ENCODE peak calls at places on chromosomes 1 and 21, in four cellular contexts. B, U, E and S are unnamed samples.

GRCh38 chr1:244665771-244666217 is 12.9 kb downstream of the DESI2 start:
- DNase-seq in B (no peak), U (peak), E (no peak), S (no peak)

GRCh38 chr21:35111531-35111930 is 62.4 kb upstream of the RUNX1 start:
- DNase-seq in B (peak), U (no peak), E (no peak), S (no peak)

GRCh38 chr1:182956708-182957365 is 3.9 kb upstream of the SHCBP1L start:
- DNase-seq in B (no peak), U (no peak), E (no peak), S (no peak)

GRCh38 chr1:169931795-169932195 is 38.1 kb upstream of the SCYL3 start:
- DNase-seq in B (no peak), U (peak), E (no peak), S (no peak)

GRCh38 chr1:238487931-238488330 is 597.2 kb upstream of the ZP4 start:
- DNase-seq in B (no peak), U (no peak), E (no peak), S (peak)

GRCh38 chr21:36535618-36536241 is 55.8 kb upstream of the CLDN14 start:
- DNase-seq in B (no peak), U (no peak), E (no peak), S (no peak)

GRCh38 chr1:113677250-113678158 is 81.8 kb downstream of the PHTF1 start:
- DNase-seq in B (peak), U (peak), E (peak), S (peak)

GRCh38 chr1:230868736-230869385 is 540 bp upstream of the C1orf198 start:
- DNase-seq in B (peak), U (peak), E (peak), S (no peak)

GRCh38 chr1:91924146-91924545 is 25.1 kb upstream of the BRDT start:
- DNase-seq in B (peak), U (peak), E (no peak), S (peak)

GRCh38 chr1:197884173-197884572 is 18.3 kb upstream of the C1orf53 start:
- DNase-seq in B (no peak), U (peak), E (no peak), S (no peak)

GRCh38 chr1:26284597-26285351 is 4.9 kb downstream of the SH3BGRL3 start:
- DNase-seq in B (peak), U (peak), E (peak), S (peak)

GRCh38 chr1:236345728-236346127 is 48.4 kb upstream of the EDARADD start:
- DNase-seq in B (peak), U (no peak), E (peak), S (no peak)

GRCh38 chr1:29513357-29513756 is 277.0 kb downstream of the PTPRU start:
- DNase-seq in B (peak), U (peak), E (peak), S (peak)

GRCh38 chr1:60765204-60765603 is 317.2 kb upstream of the NFIA start:
- DNase-seq in B (peak), U (peak), E (peak), S (no peak)

GRCh38 chr1:166839600-166840308 is 479 bp downstream of the POGK start:
- DNase-seq in B (peak), U (peak), E (peak), S (peak)

GRCh38 chr21:46493828-46494227 is 35.1 kb downstream of the DIP2A start:
- DNase-seq in B (no peak), U (no peak), E (no peak), S (no peak)

GRCh38 chr21:32020551-32020950 is 147.7 kb downstream of the HUNK start:
- DNase-seq in B (no peak), U (no peak), E (no peak), S (no peak)

GRCh38 chr1:4018721-4019521 is 118.8 kb upstream of the C1orf174 start:
- DNase-seq in B (no peak), U (no peak), E (no peak), S (no peak)

GRCh38 chr1:118209648-118210047 is 24.6 kb upstream of the SPAG17 start:
- DNase-seq in B (no peak), U (no peak), E (no peak), S (no peak)

GRCh38 chr1:36941579-36941978 is 92.7 kb downstream of the GRIK3 start:
- DNase-seq in B (no peak), U (no peak), E (no peak), S (no peak)

GRCh38 chr21:29499734-29500343 is 201.1 kb downstream of the BACH1 start:
- DNase-seq in B (peak), U (peak), E (peak), S (no peak)

GRCh38 chr1:26887125-26887524 is 3.0 kb downstream of the GPN2 start:
- DNase-seq in B (peak), U (peak), E (peak), S (peak)

GRCh38 chr21:17818158-17819113 is 720 bp downstream of the C21orf91 start:
- DNase-seq in B (peak), U (peak), E (peak), S (peak)

GRCh38 chr1:200336111-200336845 is 73.6 kb downstream of the ZNF281 start:
- DNase-seq in B (peak), U (no peak), E (peak), S (peak)

GRCh38 chr1:244365821-244366220 is 85.9 kb downstream of the ADSS2 start:
- DNase-seq in B (no peak), U (peak), E (no peak), S (no peak)

GRCh38 chr1:151693057-151693651 is 23.4 kb downstream of the CELF3 start:
- DNase-seq in B (peak), U (peak), E (peak), S (peak)

GRCh38 chr1:7805460-7805859 is 21.4 kb downstream of the PER3 start:
- DNase-seq in B (no peak), U (no peak), E (no peak), S (no peak)

GRCh38 chr21:46092026-46092764 is 5.7 kb upstream of the COL6A2 start:
- DNase-seq in B (no peak), U (peak), E (no peak), S (peak)

GRCh38 chr21:27371688-27372331 is 404.9 kb upstream of the ADAMTS5 start:
- DNase-seq in B (no peak), U (peak), E (no peak), S (no peak)

GRCh38 chr1:161439280-161440232 is 65.7 kb upstream of the FCGR2A start:
- DNase-seq in B (peak), U (peak), E (peak), S (peak)

GRCh38 chr1:209884249-209884648 is 53.8 kb upstream of the SYT14 start:
- DNase-seq in B (peak), U (peak), E (no peak), S (peak)

GRCh38 chr1:27569506-27570382 is 34.2 kb downstream of the AHDC1 start:
- DNase-seq in B (no peak), U (no peak), E (peak), S (no peak)

GRCh38 chr1:100249155-100249536 is 488 bp downstream of the DBT start:
- DNase-seq in B (no peak), U (peak), E (peak), S (no peak)

GRCh38 chr1:65795311-65795710 is 2.6 kb downstream of the PDE4B start:
- DNase-seq in B (no peak), U (no peak), E (no peak), S (peak)

GRCh38 chr1:65792671-65793358 is at the start of gene PDE4B:
- DNase-seq in B (no peak), U (peak), E (peak), S (peak)

GRCh38 chr1:65791396-65791795 is 1.3 kb upstream of the PDE4B start:
- DNase-seq in B (no peak), U (peak), E (no peak), S (peak)

GRCh38 chr1:65791860-65792670 is 630 bp upstream of the PDE4B start:
- DNase-seq in B (no peak), U (peak), E (peak), S (peak)

DNA sequence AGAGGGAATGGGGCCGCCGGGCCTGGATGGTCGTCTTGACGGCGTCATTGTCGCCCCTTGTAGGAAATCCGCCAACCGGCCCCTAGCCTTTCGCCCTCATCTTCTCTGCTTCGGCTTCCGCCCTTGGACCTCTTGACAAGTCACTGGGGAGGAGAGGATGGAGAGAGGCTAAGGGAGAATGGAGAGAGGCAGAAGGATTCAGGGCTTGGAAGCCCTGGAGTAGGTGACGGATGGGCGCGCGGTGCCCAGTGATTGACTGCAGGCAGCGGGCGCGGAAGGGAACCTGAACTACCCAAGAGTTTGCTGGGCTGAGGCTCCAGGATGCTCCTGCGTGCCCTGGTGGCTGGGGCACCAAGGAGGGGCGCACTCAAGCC is 651 bp downstream of the PDE4B start:
- DNase-seq in B (no peak), U (peak), E (peak), S (peak)
- H3K4me2 ChIP-seq in B (peak), U (peak), E (peak), S (peak)

DNA sequence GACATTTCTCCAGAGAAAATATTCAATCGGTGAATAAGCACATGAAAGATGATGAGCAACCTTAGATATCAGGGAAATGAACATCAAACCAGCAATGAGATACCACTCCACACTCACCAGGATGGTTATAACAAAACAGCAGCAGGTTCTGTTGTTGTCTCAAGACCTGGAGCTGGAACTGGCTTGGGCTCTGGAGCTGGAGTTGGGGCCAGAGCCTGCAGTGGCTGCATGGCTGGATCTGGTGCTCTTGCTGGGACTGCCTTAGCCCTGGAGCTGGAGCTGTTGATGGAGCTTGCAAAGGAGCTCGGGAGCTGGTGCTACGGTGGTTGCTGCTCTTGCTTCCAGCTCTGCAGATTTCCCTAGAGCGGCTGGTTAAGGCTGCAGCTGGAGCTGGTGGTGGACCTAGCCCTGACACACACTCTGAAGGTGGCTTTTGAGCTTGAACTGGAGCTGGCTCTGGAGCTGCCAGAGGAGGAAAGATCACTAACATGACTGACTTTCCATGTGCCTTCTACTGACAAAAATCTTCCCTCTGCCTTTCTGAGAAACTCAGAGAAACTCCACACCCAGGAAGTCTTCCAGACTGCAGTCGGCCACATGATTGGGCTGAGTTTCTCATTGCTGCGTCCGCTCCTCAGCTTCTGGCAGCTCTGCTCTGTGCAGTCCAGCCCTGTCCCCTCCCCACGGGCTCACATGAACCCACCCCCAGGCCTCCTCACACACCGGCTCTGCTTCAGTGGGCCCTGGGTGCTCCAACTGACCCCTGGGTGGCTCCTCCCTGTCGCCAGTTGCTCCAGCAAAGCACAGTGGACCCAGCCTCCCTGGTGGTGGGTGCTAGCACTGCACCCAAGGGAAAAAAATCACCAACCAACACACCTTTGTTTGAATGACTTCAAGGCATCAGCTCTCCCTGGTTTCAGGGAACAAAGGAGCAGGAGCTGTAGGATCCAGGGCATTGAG is 139.1 kb upstream of the FMN2 start:
- DNase-seq in B (peak), U (no peak), E (peak), S (no peak)
- TF ChIP-seq CTCF in B (peak), U (peak), E (peak), S (peak)

DNA sequence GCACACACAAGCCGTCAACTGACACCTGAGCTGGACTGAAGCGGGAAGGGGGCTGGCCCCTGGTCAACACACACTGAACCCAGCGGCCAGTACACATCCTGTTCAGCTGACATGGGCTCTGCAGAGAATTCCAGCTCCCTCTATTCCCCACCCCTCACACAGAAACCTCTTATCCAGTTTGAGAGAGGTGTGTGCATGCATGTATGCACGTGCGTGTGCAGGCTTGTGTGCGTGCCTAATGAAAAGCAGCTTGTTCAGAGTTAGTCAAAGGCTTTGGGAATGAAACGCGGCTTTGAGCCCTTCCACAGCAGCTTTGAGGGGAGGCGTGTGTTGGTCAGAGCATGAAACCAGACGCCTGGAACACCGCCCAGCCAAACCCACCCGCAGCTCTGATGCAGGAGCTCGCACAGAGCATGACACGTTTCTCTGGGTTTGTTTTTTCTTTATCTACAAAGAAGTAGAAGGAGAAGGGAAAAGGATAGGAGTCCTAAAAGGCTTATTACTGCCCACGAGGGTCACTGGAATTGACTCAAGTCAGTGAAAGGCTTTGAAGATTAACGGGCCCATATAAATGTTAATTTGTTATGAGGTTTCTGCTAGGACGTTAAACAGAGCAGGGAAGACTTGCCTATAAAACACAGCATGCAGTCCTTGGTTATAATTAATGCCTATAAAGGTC is 184.2 kb downstream of the ETS2 start:
- DNase-seq in B (peak), U (peak), E (no peak), S (peak)
- H3K4me2 ChIP-seq in B (peak), U (peak), E (peak), S (peak)

DNA sequence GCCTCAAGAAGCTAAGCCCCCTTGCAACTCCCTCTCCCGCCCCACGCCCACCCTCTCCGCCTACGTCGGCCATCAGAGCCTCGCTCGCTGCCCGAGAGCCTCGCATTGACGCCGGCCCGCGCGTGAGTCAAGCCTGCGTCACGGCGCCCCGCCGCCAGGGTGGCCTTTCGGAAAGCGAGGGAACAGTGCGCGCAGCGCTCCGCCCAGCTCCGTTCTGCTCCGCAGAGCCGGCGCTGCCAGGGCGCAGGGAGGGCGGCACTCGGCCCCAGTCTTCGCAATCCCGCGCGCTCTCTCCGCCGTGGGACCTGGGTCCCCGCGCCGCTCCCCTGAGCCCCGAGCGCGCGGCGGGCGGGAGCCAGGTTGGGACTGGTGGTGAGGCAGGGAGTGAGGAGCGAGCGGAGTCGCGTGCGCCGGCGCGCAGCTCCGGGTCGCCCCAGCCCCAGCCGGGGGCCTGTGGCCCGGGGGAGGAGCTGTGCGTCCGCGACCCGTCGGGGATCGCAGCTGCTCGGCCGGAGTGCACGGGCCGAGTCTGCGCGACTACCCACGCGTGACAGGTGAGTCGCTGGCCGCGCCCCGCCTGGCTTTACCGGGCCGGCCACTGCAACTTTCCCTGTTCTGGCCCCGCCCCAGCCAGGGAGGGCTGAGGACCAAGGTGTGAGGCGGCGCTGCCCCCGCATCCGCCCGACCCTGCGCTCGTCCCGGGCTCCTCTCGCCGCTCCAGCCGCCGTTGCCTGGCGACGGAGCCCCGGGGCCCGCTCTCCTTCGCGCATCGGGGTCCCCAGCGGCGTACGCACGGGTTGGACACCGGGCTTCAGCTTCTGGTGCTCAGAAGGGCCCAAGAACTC is at the start of gene SLC6A17:
- DNase-seq in B (no peak), U (peak), E (peak), S (peak)
- TF ChIP-seq CTCF in B (no peak), U (no peak), E (no peak), S (no peak)

GRCh38 chr1:24620678-24621077 is 22.4 kb upstream of the SRRM1 start:
- DNase-seq in B (no peak), U (no peak), E (no peak), S (no peak)

GRCh38 chr1:24622218-24622617 is 20.9 kb upstream of the SRRM1 start:
- DNase-seq in B (no peak), U (no peak), E (no peak), S (no peak)

GRCh38 chr1:24621121-24621520 is 22.0 kb upstream of the SRRM1 start:
- DNase-seq in B (no peak), U (no peak), E (no peak), S (no peak)

GRCh38 chr1:24619376-24619775 is 23.7 kb upstream of the SRRM1 start:
- DNase-seq in B (no peak), U (no peak), E (no peak), S (no peak)
- H3K4me2 ChIP-seq in B (no peak), U (no peak), E (no peak), S (no peak)

DNA sequence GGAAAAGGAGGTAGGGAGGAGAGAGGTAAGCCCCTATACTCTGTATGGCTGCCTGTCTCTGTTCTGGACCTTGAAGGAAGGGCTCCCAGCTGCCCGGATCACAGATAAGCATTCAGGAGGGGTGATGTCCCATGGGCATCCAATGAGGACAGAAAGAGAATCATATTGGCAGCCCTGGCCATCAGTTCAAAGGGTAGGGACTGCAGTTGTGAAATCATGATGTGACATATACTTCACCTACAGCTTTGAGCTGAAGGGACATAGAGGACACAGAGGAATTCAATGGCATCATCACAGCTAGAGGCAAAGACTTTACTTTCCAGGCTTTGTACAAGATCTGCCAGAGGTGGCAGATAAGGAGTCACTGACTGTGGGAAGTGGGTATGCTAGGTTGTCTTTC is 21.6 kb downstream of the DDX20 start:
- DNase-seq in B (no peak), U (no peak), E (no peak), S (no peak)
- TF ChIP-seq CTCF in B (no peak), U (no peak), E (no peak), S (no peak)

GRCh38 chr1:214455971-214456867 is 95.2 kb downstream of the PTPN14 start:
- DNase-seq in B (peak), U (no peak), E (no peak), S (no peak)
- H3K4me2 ChIP-seq in B (peak), U (no peak), E (no peak), S (peak)

GRCh38 chr1:21341022-21341421 is 50.8 kb upstream of the ECE1 start:
- DNase-seq in B (peak), U (no peak), E (no peak), S (no peak)
- TF ChIP-seq CTCF in B (no peak), U (no peak), E (no peak), S (no peak)